ENCODE peak calls at places on chromosome 14, in five cellular contexts. One of them, this sample, is unnamed.

GRCh38 chr14:50658203-50658602 is 9.9 kb downstream of the SAV1 start:
- DNase-seq in A549: no peak
- DNase-seq in K562: no peak
- DNase-seq in GM12878: no peak
- DNase-seq in HepG2: no peak
- DNase-seq in this sample: no peak

GRCh38 chr14:90518941-90519256 is 122.1 kb downstream of the CALM1 start:
- DNase-seq in A549: no peak
- DNase-seq in K562: peak
- DNase-seq in GM12878: no peak
- DNase-seq in HepG2: peak
- DNase-seq in this sample: no peak

GRCh38 chr14:75513911-75514672 is 8.2 kb upstream of the BATF start:
- DNase-seq in A549: no peak
- DNase-seq in K562: no peak
- DNase-seq in GM12878: peak
- DNase-seq in HepG2: no peak
- DNase-seq in this sample: no peak

GRCh38 chr14:90496379-90496778 is 99.5 kb downstream of the CALM1 start:
- DNase-seq in A549: no peak
- DNase-seq in K562: no peak
- DNase-seq in GM12878: no peak
- DNase-seq in HepG2: no peak
- DNase-seq in this sample: peak

GRCh38 chr14:72722201-72722785 is 171.6 kb downstream of the DPF3 start:
- DNase-seq in A549: no peak
- DNase-seq in K562: no peak
- DNase-seq in GM12878: no peak
- DNase-seq in HepG2: no peak
- DNase-seq in this sample: no peak

GRCh38 chr14:100012478-100012925 is 52.7 kb upstream of the EVL start:
- DNase-seq in A549: no peak
- DNase-seq in K562: no peak
- DNase-seq in GM12878: peak
- DNase-seq in HepG2: no peak
- DNase-seq in this sample: no peak

GRCh38 chr14:67718265-67718664 is 16.6 kb downstream of the RDH12 start:
- DNase-seq in A549: no peak
- DNase-seq in K562: no peak
- DNase-seq in GM12878: no peak
- DNase-seq in HepG2: no peak
- DNase-seq in this sample: no peak

GRCh38 chr14:70789361-70789760 is 20.0 kb downstream of the MAP3K9 start:
- DNase-seq in A549: no peak
- DNase-seq in K562: no peak
- DNase-seq in GM12878: no peak
- DNase-seq in HepG2: no peak
- DNase-seq in this sample: no peak

GRCh38 chr14:88312262-88312661 is 10.8 kb downstream of the KCNK10 start:
- DNase-seq in A549: no peak
- DNase-seq in K562: no peak
- DNase-seq in GM12878: no peak
- DNase-seq in HepG2: no peak
- DNase-seq in this sample: peak

GRCh38 chr14:47555333-47555732 is 120.1 kb downstream of the MDGA2 start:
- DNase-seq in A549: no peak
- DNase-seq in K562: no peak
- DNase-seq in GM12878: no peak
- DNase-seq in HepG2: no peak
- DNase-seq in this sample: no peak
- TF ChIP-seq SMC3 in A549: no peak
- TF ChIP-seq SMC3 in K562: no peak
- TF ChIP-seq SMC3 in GM12878: no peak
- TF ChIP-seq SMC3 in HepG2: no peak
- TF ChIP-seq SMC3 in this sample: no peak

GRCh38 chr14:22837750-22838538 is 1.6 kb downstream of the MMP14 start:
- DNase-seq in A549: no peak
- DNase-seq in K562: no peak
- DNase-seq in GM12878: no peak
- DNase-seq in HepG2: no peak
- DNase-seq in this sample: no peak
- TF ChIP-seq CHD2 in A549: no peak
- TF ChIP-seq CHD2 in K562: no peak
- TF ChIP-seq CHD2 in GM12878: no peak
- TF ChIP-seq CHD2 in HepG2: no peak
- TF ChIP-seq CHD2 in this sample: no peak

DNA sequence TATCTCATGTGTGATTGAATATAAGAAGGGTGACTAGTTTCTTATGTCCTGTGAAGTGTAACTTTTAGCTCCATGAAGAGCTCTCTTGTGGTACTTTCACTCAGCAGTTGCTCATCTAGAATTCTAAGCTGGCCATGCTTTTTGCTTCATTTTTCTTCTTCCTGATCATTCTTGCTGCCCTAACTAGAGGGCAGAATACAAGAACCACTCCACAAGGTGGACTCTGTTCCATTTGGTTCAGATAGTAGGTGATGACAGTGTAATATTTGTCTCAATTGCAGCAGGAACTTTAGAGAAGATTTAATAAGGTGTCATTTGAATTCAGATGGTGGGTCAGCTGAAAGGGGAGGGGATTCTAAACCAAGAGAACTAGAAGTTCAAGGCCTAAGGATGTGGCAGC is 17.6 kb downstream of the WDR20 start:
- DNase-seq in A549: no peak
- DNase-seq in K562: no peak
- DNase-seq in GM12878: no peak
- DNase-seq in HepG2: no peak
- DNase-seq in this sample: no peak
- TF ChIP-seq SMC3 in A549: no peak
- TF ChIP-seq SMC3 in K562: no peak
- TF ChIP-seq SMC3 in GM12878: no peak
- TF ChIP-seq SMC3 in HepG2: no peak
- TF ChIP-seq SMC3 in this sample: no peak

DNA sequence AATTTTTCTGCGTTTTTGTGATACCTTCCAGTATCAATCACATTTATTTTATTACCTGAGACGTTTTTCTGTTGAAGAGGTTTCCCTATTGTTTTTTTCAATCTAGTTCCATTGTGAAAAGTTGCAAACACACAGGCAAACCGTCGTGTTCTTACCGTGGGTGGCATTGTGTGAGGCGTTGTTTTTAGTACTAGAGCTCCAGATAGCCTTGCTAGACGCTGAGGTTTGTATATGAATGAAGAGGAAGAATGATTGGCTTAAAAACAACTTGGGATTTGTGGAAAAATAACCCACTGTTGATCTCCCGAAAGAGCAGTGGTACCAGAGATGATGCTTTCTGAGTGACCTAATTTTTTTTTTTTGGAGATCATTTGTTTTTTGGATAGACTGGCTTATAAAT is 1.0 kb downstream of the SOCS4 start:
- DNase-seq in A549: no peak
- DNase-seq in K562: no peak
- DNase-seq in GM12878: no peak
- DNase-seq in HepG2: no peak
- DNase-seq in this sample: peak
- TF ChIP-seq CHD2 in A549: no peak
- TF ChIP-seq CHD2 in K562: no peak
- TF ChIP-seq CHD2 in GM12878: no peak
- TF ChIP-seq CHD2 in HepG2: no peak
- TF ChIP-seq CHD2 in this sample: no peak

This sample was measured in SK-N-SH.